ENCODE peak calls at places on chromosomes 3 and 15, in nine cellular contexts. One of them, this sample, is unnamed.

GRCh38 chr3:154538566-154539360 is 108.8 kb upstream of the GPR149 start:
- DNase-seq in dorsolateral prefrontal cortex: no peak
- DNase-seq in activated gamma-delta T cell treated with Interleukin-2 at 50 U/mL for 16 hours: no peak
- DNase-seq in fibroblast of mammary gland: peak
- DNase-seq in fibroblast of pulmonary artery: peak
- DNase-seq in effector memory CD4-positive, alpha-beta T cell: no peak
- DNase-seq in A172: no peak
- DNase-seq in kidney glomerular epithelial cell: no peak
- DNase-seq in AG20443: no peak
- DNase-seq in this sample: no peak

GRCh38 chr15:79846539-79846938 is 50.3 kb downstream of the MTHFS start:
- DNase-seq in AG20443: no peak
- DNase-seq in kidney glomerular epithelial cell: no peak
- DNase-seq in fibroblast of mammary gland: no peak
- DNase-seq in fibroblast of pulmonary artery: no peak
- DNase-seq in effector memory CD4-positive, alpha-beta T cell: no peak
- DNase-seq in A172: no peak
- DNase-seq in activated gamma-delta T cell treated with Interleukin-2 at 50 U/mL for 16 hours: no peak
- DNase-seq in dorsolateral prefrontal cortex: no peak
- DNase-seq in this sample: no peak

GRCh38 chr3:108131105-108131794 is 40.4 kb upstream of the CD47 start:
- DNase-seq in fibroblast of mammary gland: peak
- DNase-seq in dorsolateral prefrontal cortex: no peak
- DNase-seq in AG20443: peak
- DNase-seq in A172: peak
- DNase-seq in fibroblast of pulmonary artery: peak
- DNase-seq in effector memory CD4-positive, alpha-beta T cell: no peak
- DNase-seq in activated gamma-delta T cell treated with Interleukin-2 at 50 U/mL for 16 hours: no peak
- DNase-seq in kidney glomerular epithelial cell: peak
- DNase-seq in this sample: no peak

GRCh38 chr3:160475889-160476288 is 26.3 kb upstream of the TRIM59 start:
- DNase-seq in fibroblast of mammary gland: peak
- DNase-seq in effector memory CD4-positive, alpha-beta T cell: no peak
- DNase-seq in AG20443: no peak
- DNase-seq in dorsolateral prefrontal cortex: no peak
- DNase-seq in kidney glomerular epithelial cell: no peak
- DNase-seq in A172: no peak
- DNase-seq in fibroblast of pulmonary artery: no peak
- DNase-seq in activated gamma-delta T cell treated with Interleukin-2 at 50 U/mL for 16 hours: no peak
- DNase-seq in this sample: no peak

GRCh38 chr3:37290551-37290950 is 116.2 kb upstream of the LRRFIP2 start:
- DNase-seq in A172: peak
- DNase-seq in AG20443: peak
- DNase-seq in dorsolateral prefrontal cortex: no peak
- DNase-seq in effector memory CD4-positive, alpha-beta T cell: no peak
- DNase-seq in fibroblast of pulmonary artery: peak
- DNase-seq in fibroblast of mammary gland: peak
- DNase-seq in activated gamma-delta T cell treated with Interleukin-2 at 50 U/mL for 16 hours: no peak
- DNase-seq in kidney glomerular epithelial cell: no peak
- DNase-seq in this sample: no peak

GRCh38 chr15:38406451-38406850 is 47.5 kb upstream of the FAM98B start:
- DNase-seq in A172: no peak
- DNase-seq in fibroblast of pulmonary artery: no peak
- DNase-seq in AG20443: peak
- DNase-seq in fibroblast of mammary gland: peak
- DNase-seq in effector memory CD4-positive, alpha-beta T cell: no peak
- DNase-seq in dorsolateral prefrontal cortex: no peak
- DNase-seq in kidney glomerular epithelial cell: no peak
- DNase-seq in activated gamma-delta T cell treated with Interleukin-2 at 50 U/mL for 16 hours: no peak
- DNase-seq in this sample: no peak

GRCh38 chr3:71486831-71487230 is 96.7 kb downstream of the FOXP1 start:
- DNase-seq in AG20443: no peak
- DNase-seq in fibroblast of mammary gland: no peak
- DNase-seq in fibroblast of pulmonary artery: no peak
- DNase-seq in effector memory CD4-positive, alpha-beta T cell: no peak
- DNase-seq in dorsolateral prefrontal cortex: no peak
- DNase-seq in A172: no peak
- DNase-seq in activated gamma-delta T cell treated with Interleukin-2 at 50 U/mL for 16 hours: no peak
- DNase-seq in kidney glomerular epithelial cell: no peak
- DNase-seq in this sample: no peak

GRCh38 chr3:134357914-134358811 is 16.1 kb downstream of the AMOTL2 start:
- DNase-seq in effector memory CD4-positive, alpha-beta T cell: no peak
- DNase-seq in fibroblast of mammary gland: peak
- DNase-seq in activated gamma-delta T cell treated with Interleukin-2 at 50 U/mL for 16 hours: no peak
- DNase-seq in fibroblast of pulmonary artery: peak
- DNase-seq in A172: peak
- DNase-seq in kidney glomerular epithelial cell: peak
- DNase-seq in AG20443: peak
- DNase-seq in dorsolateral prefrontal cortex: no peak
- DNase-seq in this sample: peak

GRCh38 chr3:159828542-159828943 is 160.1 kb upstream of the IL12A start:
- DNase-seq in kidney glomerular epithelial cell: peak
- DNase-seq in dorsolateral prefrontal cortex: no peak
- DNase-seq in fibroblast of pulmonary artery: peak
- DNase-seq in A172: peak
- DNase-seq in effector memory CD4-positive, alpha-beta T cell: no peak
- DNase-seq in fibroblast of mammary gland: peak
- DNase-seq in AG20443: peak
- DNase-seq in activated gamma-delta T cell treated with Interleukin-2 at 50 U/mL for 16 hours: no peak
- DNase-seq in this sample: peak

GRCh38 chr15:32739522-32739921 is 21.7 kb downstream of the GREM1 start:
- DNase-seq in kidney glomerular epithelial cell: no peak
- DNase-seq in fibroblast of mammary gland: no peak
- DNase-seq in dorsolateral prefrontal cortex: no peak
- DNase-seq in activated gamma-delta T cell treated with Interleukin-2 at 50 U/mL for 16 hours: no peak
- DNase-seq in AG20443: no peak
- DNase-seq in fibroblast of pulmonary artery: no peak
- DNase-seq in effector memory CD4-positive, alpha-beta T cell: no peak
- DNase-seq in A172: no peak
- DNase-seq in this sample: no peak

GRCh38 chr15:36230741-36231140 is 348.7 kb upstream of the CDIN1 start:
- DNase-seq in fibroblast of pulmonary artery: no peak
- DNase-seq in activated gamma-delta T cell treated with Interleukin-2 at 50 U/mL for 16 hours: no peak
- DNase-seq in A172: no peak
- DNase-seq in kidney glomerular epithelial cell: no peak
- DNase-seq in fibroblast of mammary gland: peak
- DNase-seq in dorsolateral prefrontal cortex: no peak
- DNase-seq in AG20443: peak
- DNase-seq in effector memory CD4-positive, alpha-beta T cell: no peak
- DNase-seq in this sample: no peak

GRCh38 chr3:158727499-158728377 is 4.5 kb downstream of the RARRES1 start:
- DNase-seq in A172: peak
- DNase-seq in effector memory CD4-positive, alpha-beta T cell: no peak
- DNase-seq in activated gamma-delta T cell treated with Interleukin-2 at 50 U/mL for 16 hours: peak
- DNase-seq in fibroblast of mammary gland: peak
- DNase-seq in AG20443: peak
- DNase-seq in dorsolateral prefrontal cortex: no peak
- DNase-seq in kidney glomerular epithelial cell: peak
- DNase-seq in fibroblast of pulmonary artery: peak
- DNase-seq in this sample: peak

GRCh38 chr3:24494616-24495333 is at the start of gene THRB:
- DNase-seq in dorsolateral prefrontal cortex: peak
- DNase-seq in kidney glomerular epithelial cell: peak
- DNase-seq in A172: no peak
- DNase-seq in fibroblast of pulmonary artery: peak
- DNase-seq in activated gamma-delta T cell treated with Interleukin-2 at 50 U/mL for 16 hours: no peak
- DNase-seq in AG20443: peak
- DNase-seq in effector memory CD4-positive, alpha-beta T cell: no peak
- DNase-seq in fibroblast of mammary gland: peak
- DNase-seq in this sample: peak

GRCh38 chr15:70852501-70853269 is 1.3 kb downstream of the LARP6 start:
- DNase-seq in AG20443: peak
- DNase-seq in kidney glomerular epithelial cell: peak
- DNase-seq in dorsolateral prefrontal cortex: no peak
- DNase-seq in fibroblast of mammary gland: peak
- DNase-seq in A172: peak
- DNase-seq in effector memory CD4-positive, alpha-beta T cell: no peak
- DNase-seq in activated gamma-delta T cell treated with Interleukin-2 at 50 U/mL for 16 hours: no peak
- DNase-seq in fibroblast of pulmonary artery: peak
- DNase-seq in this sample: no peak

GRCh38 chr3:30689202-30689641 is 82.8 kb downstream of the TGFBR2 start:
- DNase-seq in effector memory CD4-positive, alpha-beta T cell: no peak
- DNase-seq in dorsolateral prefrontal cortex: no peak
- DNase-seq in fibroblast of pulmonary artery: peak
- DNase-seq in fibroblast of mammary gland: peak
- DNase-seq in A172: peak
- DNase-seq in kidney glomerular epithelial cell: peak
- DNase-seq in AG20443: peak
- DNase-seq in activated gamma-delta T cell treated with Interleukin-2 at 50 U/mL for 16 hours: no peak
- DNase-seq in this sample: no peak

GRCh38 chr3:187679638-187680396 is 9.6 kb upstream of the SST start:
- DNase-seq in effector memory CD4-positive, alpha-beta T cell: peak
- DNase-seq in AG20443: peak
- DNase-seq in dorsolateral prefrontal cortex: peak
- DNase-seq in activated gamma-delta T cell treated with Interleukin-2 at 50 U/mL for 16 hours: peak
- DNase-seq in A172: peak
- DNase-seq in fibroblast of mammary gland: peak
- DNase-seq in fibroblast of pulmonary artery: peak
- DNase-seq in kidney glomerular epithelial cell: peak
- DNase-seq in this sample: peak

GRCh38 chr15:42065008-42065407 is 29.4 kb downstream of the PLA2G4D start:
- DNase-seq in kidney glomerular epithelial cell: no peak
- DNase-seq in fibroblast of mammary gland: no peak
- DNase-seq in dorsolateral prefrontal cortex: peak
- DNase-seq in activated gamma-delta T cell treated with Interleukin-2 at 50 U/mL for 16 hours: no peak
- DNase-seq in effector memory CD4-positive, alpha-beta T cell: no peak
- DNase-seq in fibroblast of pulmonary artery: no peak
- DNase-seq in A172: no peak
- DNase-seq in AG20443: no peak
- DNase-seq in this sample: no peak

GRCh38 chr15:39514933-39515332 is 65.9 kb upstream of the THBS1 start:
- DNase-seq in fibroblast of pulmonary artery: no peak
- DNase-seq in effector memory CD4-positive, alpha-beta T cell: no peak
- DNase-seq in fibroblast of mammary gland: no peak
- DNase-seq in dorsolateral prefrontal cortex: no peak
- DNase-seq in AG20443: no peak
- DNase-seq in A172: no peak
- DNase-seq in activated gamma-delta T cell treated with Interleukin-2 at 50 U/mL for 16 hours: no peak
- DNase-seq in kidney glomerular epithelial cell: no peak
- DNase-seq in this sample: no peak

GRCh38 chr3:195255176-195255500 is 15.8 kb downstream of the XXYLT1 start:
- DNase-seq in kidney glomerular epithelial cell: no peak
- DNase-seq in AG20443: no peak
- DNase-seq in fibroblast of mammary gland: no peak
- DNase-seq in activated gamma-delta T cell treated with Interleukin-2 at 50 U/mL for 16 hours: no peak
- DNase-seq in A172: no peak
- DNase-seq in dorsolateral prefrontal cortex: peak
- DNase-seq in fibroblast of pulmonary artery: no peak
- DNase-seq in effector memory CD4-positive, alpha-beta T cell: no peak
- DNase-seq in this sample: no peak